ENCODE peak calls at places on chromosomes 11 and 22, in nine cellular contexts. One of them, this sample, is unnamed.

GRCh38 chr11:12569499-12570040 is 104.7 kb upstream of the TEAD1 start:
- DNase-seq in choroid plexus epithelial cell: peak; percentile 11
- DNase-seq in left lung: no peak
- DNase-seq in Panc1: no peak
- DNase-seq in A549: peak; percentile 9
- DNase-seq in Peyer's patch: no peak
- DNase-seq in upper lobe of right lung: no peak
- DNase-seq in body of pancreas: no peak
- DNase-seq in tibial artery: no peak
- DNase-seq in this sample: no peak

GRCh38 chr22:49451070-49451840 is 376.4 kb downstream of the BRD1 start:
- DNase-seq in choroid plexus epithelial cell: no peak
- DNase-seq in left lung: no peak
- DNase-seq in Panc1: no peak
- DNase-seq in A549: no peak
- DNase-seq in Peyer's patch: no peak
- DNase-seq in upper lobe of right lung: peak; percentile 39
- DNase-seq in body of pancreas: no peak
- DNase-seq in tibial artery: no peak
- DNase-seq in this sample: no peak

GRCh38 chr22:42688241-42688913 is 32.3 kb downstream of the A4GALT start:
- DNase-seq in choroid plexus epithelial cell: peak; percentile 96
- DNase-seq in left lung: peak; percentile 83
- DNase-seq in Panc1: no peak
- DNase-seq in A549: peak; percentile 65
- DNase-seq in Peyer's patch: peak; percentile 39
- DNase-seq in upper lobe of right lung: peak; percentile 85
- DNase-seq in body of pancreas: peak; percentile 74
- DNase-seq in tibial artery: peak; percentile 98
- DNase-seq in this sample: peak; percentile 92

GRCh38 chr22:50247748-50248147 is 2.9 kb upstream of the TUBGCP6 start:
- DNase-seq in choroid plexus epithelial cell: peak; percentile 80
- DNase-seq in left lung: no peak
- DNase-seq in Panc1: no peak
- DNase-seq in A549: peak; percentile 54
- DNase-seq in Peyer's patch: peak; percentile 66
- DNase-seq in upper lobe of right lung: no peak
- DNase-seq in body of pancreas: peak; percentile 50
- DNase-seq in tibial artery: no peak
- DNase-seq in this sample: peak; percentile 78

GRCh38 chr11:75625970-75626691 is 42.7 kb downstream of the MAP6 start:
- DNase-seq in choroid plexus epithelial cell: peak; percentile 78
- DNase-seq in left lung: no peak
- DNase-seq in Panc1: no peak
- DNase-seq in A549: peak; percentile 17
- DNase-seq in Peyer's patch: no peak
- DNase-seq in upper lobe of right lung: no peak
- DNase-seq in body of pancreas: no peak
- DNase-seq in tibial artery: no peak
- DNase-seq in this sample: peak; percentile 78

GRCh38 chr11:65298655-65299179 is 15.9 kb upstream of the CDC42EP2 start:
- DNase-seq in choroid plexus epithelial cell: peak; percentile 50
- DNase-seq in left lung: no peak
- DNase-seq in Panc1: no peak
- DNase-seq in A549: no peak
- DNase-seq in Peyer's patch: no peak
- DNase-seq in upper lobe of right lung: no peak
- DNase-seq in body of pancreas: no peak
- DNase-seq in tibial artery: peak; percentile 80
- DNase-seq in this sample: no peak

GRCh38 chr11:123060265-123061000 is 1.5 kb downstream of the HSPA8 start:
- DNase-seq in choroid plexus epithelial cell: no peak
- DNase-seq in left lung: no peak
- DNase-seq in Panc1: no peak
- DNase-seq in A549: no peak
- DNase-seq in Peyer's patch: no peak
- DNase-seq in upper lobe of right lung: no peak
- DNase-seq in body of pancreas: no peak
- DNase-seq in tibial artery: no peak
- DNase-seq in this sample: no peak

GRCh38 chr22:23418159-23418788 is 161.8 kb downstream of the IGLL1 start:
- DNase-seq in choroid plexus epithelial cell: no peak
- DNase-seq in left lung: peak; percentile 38
- DNase-seq in Panc1: no peak
- DNase-seq in A549: no peak
- DNase-seq in Peyer's patch: no peak
- DNase-seq in upper lobe of right lung: no peak
- DNase-seq in body of pancreas: no peak
- DNase-seq in tibial artery: no peak
- DNase-seq in this sample: no peak

GRCh38 chr11:120153221-120153620 is 15.3 kb upstream of the TRIM29 start:
- DNase-seq in choroid plexus epithelial cell: no peak
- DNase-seq in left lung: no peak
- DNase-seq in Panc1: no peak
- DNase-seq in A549: no peak
- DNase-seq in Peyer's patch: no peak
- DNase-seq in upper lobe of right lung: no peak
- DNase-seq in body of pancreas: no peak
- DNase-seq in tibial artery: no peak
- DNase-seq in this sample: peak; percentile 91

GRCh38 chr22:38125038-38125610 is 14.6 kb upstream of the BAIAP2L2 start:
- DNase-seq in choroid plexus epithelial cell: no peak
- DNase-seq in left lung: no peak
- DNase-seq in Panc1: no peak
- DNase-seq in A549: no peak
- DNase-seq in Peyer's patch: no peak
- DNase-seq in upper lobe of right lung: no peak
- DNase-seq in body of pancreas: no peak
- DNase-seq in tibial artery: no peak
- DNase-seq in this sample: no peak
- H3K4me3 ChIP-seq in choroid plexus epithelial cell: no peak overlapping the region
- H3K4me3 ChIP-seq in left lung: no peak overlapping the region
- H3K4me3 ChIP-seq in Panc1: no peak overlapping the region
- H3K4me3 ChIP-seq in A549: no peak overlapping the region
- H3K4me3 ChIP-seq in Peyer's patch: no peak overlapping the region
- H3K4me3 ChIP-seq in upper lobe of right lung: no peak overlapping the region
- H3K4me3 ChIP-seq in body of pancreas: no peak overlapping the region
- H3K4me3 ChIP-seq in tibial artery: no peak overlapping the region
- H3K4me3 ChIP-seq in this sample: no peak overlapping the region

DNA sequence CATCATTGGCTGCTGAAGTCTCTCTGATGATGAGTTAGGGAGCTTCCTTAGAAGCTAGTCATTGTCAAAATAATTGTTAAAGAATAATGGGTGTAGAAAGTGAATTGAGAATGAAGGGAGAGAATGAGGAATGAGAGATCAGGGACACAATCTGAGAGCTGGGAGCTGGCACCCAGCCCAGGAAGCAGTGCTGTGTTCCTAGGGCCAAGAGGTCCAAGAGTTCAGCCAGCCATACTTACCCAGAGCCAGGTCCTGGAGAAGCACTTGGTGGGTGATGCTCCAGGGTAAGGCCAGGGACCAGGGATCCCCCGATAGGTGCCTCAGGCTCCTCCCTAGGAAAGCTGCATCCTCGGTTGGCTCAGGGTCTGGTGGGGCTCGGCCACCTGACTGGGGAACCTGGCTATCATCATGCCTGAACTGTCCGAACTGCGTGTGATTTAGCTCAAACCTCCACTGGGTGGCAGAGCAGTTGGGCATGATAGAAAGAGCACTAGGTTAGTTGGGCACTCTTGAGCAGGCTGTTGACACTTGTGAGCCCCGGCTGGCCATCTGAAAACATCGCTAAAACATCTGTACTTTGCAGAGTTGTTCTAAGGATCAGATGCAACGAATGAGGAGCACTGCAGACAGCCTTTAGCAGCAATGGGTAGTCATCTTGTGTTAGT is 123.9 kb upstream of the NCAM1 start:
- DNase-seq in choroid plexus epithelial cell: peak; percentile 2
- DNase-seq in left lung: no peak
- DNase-seq in Panc1: no peak
- DNase-seq in A549: peak; percentile 7
- DNase-seq in Peyer's patch: no peak
- DNase-seq in upper lobe of right lung: no peak
- DNase-seq in body of pancreas: no peak
- DNase-seq in tibial artery: no peak
- DNase-seq in this sample: no peak
- TF ChIP-seq CTCF in choroid plexus epithelial cell: no peak
- TF ChIP-seq CTCF in left lung: no peak
- TF ChIP-seq CTCF in Panc1: peak; percentile 35
- TF ChIP-seq CTCF in A549: no peak
- TF ChIP-seq CTCF in Peyer's patch: no peak
- TF ChIP-seq CTCF in upper lobe of right lung: no peak
- TF ChIP-seq CTCF in body of pancreas: no peak
- TF ChIP-seq CTCF in tibial artery: no peak
- TF ChIP-seq CTCF in this sample: no peak

GRCh38 chr11:61555978-61556377 is 24.9 kb downstream of the SYT7 start:
- DNase-seq in choroid plexus epithelial cell: no peak
- DNase-seq in left lung: peak; percentile 77
- DNase-seq in Panc1: no peak
- DNase-seq in A549: no peak
- DNase-seq in Peyer's patch: no peak
- DNase-seq in upper lobe of right lung: no peak
- DNase-seq in body of pancreas: no peak
- DNase-seq in tibial artery: no peak
- DNase-seq in this sample: no peak
- H3K4me3 ChIP-seq in choroid plexus epithelial cell: no peak overlapping the region
- H3K4me3 ChIP-seq in left lung: no peak overlapping the region
- H3K4me3 ChIP-seq in Panc1: no peak overlapping the region
- H3K4me3 ChIP-seq in A549: no peak overlapping the region
- H3K4me3 ChIP-seq in Peyer's patch: no peak overlapping the region
- H3K4me3 ChIP-seq in upper lobe of right lung: no peak overlapping the region
- H3K4me3 ChIP-seq in body of pancreas: no peak overlapping the region
- H3K4me3 ChIP-seq in tibial artery: no peak overlapping the region
- H3K4me3 ChIP-seq in this sample: no peak overlapping the region

GRCh38 chr11:5929984-5930383 is 12.1 kb upstream of the OR56A3 start:
- DNase-seq in choroid plexus epithelial cell: no peak
- DNase-seq in left lung: no peak
- DNase-seq in Panc1: no peak
- DNase-seq in A549: no peak
- DNase-seq in Peyer's patch: no peak
- DNase-seq in upper lobe of right lung: no peak
- DNase-seq in body of pancreas: no peak
- DNase-seq in tibial artery: no peak
- DNase-seq in this sample: no peak

GRCh38 chr11:5931061-5931460 is 11.0 kb upstream of the OR56A3 start:
- DNase-seq in choroid plexus epithelial cell: no peak
- DNase-seq in left lung: no peak
- DNase-seq in Panc1: no peak
- DNase-seq in A549: no peak
- DNase-seq in Peyer's patch: no peak
- DNase-seq in upper lobe of right lung: no peak
- DNase-seq in body of pancreas: no peak
- DNase-seq in tibial artery: no peak
- DNase-seq in this sample: no peak

GRCh38 chr11:5932671-5933070 is 9.4 kb upstream of the OR56A3 start:
- DNase-seq in choroid plexus epithelial cell: no peak
- DNase-seq in left lung: no peak
- DNase-seq in Panc1: no peak
- DNase-seq in A549: no peak
- DNase-seq in Peyer's patch: no peak
- DNase-seq in upper lobe of right lung: no peak
- DNase-seq in body of pancreas: no peak
- DNase-seq in tibial artery: no peak
- DNase-seq in this sample: no peak

GRCh38 chr11:5930614-5931013 is 11.4 kb upstream of the OR56A3 start:
- DNase-seq in choroid plexus epithelial cell: no peak
- DNase-seq in left lung: no peak
- DNase-seq in Panc1: no peak
- DNase-seq in A549: no peak
- DNase-seq in Peyer's patch: no peak
- DNase-seq in upper lobe of right lung: no peak
- DNase-seq in body of pancreas: no peak
- DNase-seq in tibial artery: no peak
- DNase-seq in this sample: no peak

GRCh38 chr11:5933116-5933515 is 8.9 kb upstream of the OR56A3 start:
- DNase-seq in choroid plexus epithelial cell: no peak
- DNase-seq in left lung: no peak
- DNase-seq in Panc1: no peak
- DNase-seq in A549: no peak
- DNase-seq in Peyer's patch: no peak
- DNase-seq in upper lobe of right lung: no peak
- DNase-seq in body of pancreas: no peak
- DNase-seq in tibial artery: no peak
- DNase-seq in this sample: no peak
- TF ChIP-seq CTCF in choroid plexus epithelial cell: no peak
- TF ChIP-seq CTCF in left lung: no peak
- TF ChIP-seq CTCF in Panc1: no peak
- TF ChIP-seq CTCF in A549: no peak
- TF ChIP-seq CTCF in Peyer's patch: no peak
- TF ChIP-seq CTCF in upper lobe of right lung: no peak
- TF ChIP-seq CTCF in body of pancreas: no peak
- TF ChIP-seq CTCF in tibial artery: no peak
- TF ChIP-seq CTCF in this sample: no peak

GRCh38 chr11:77436969-77437368 is 36.9 kb downstream of the PAK1 start:
- DNase-seq in choroid plexus epithelial cell: no peak
- DNase-seq in left lung: no peak
- DNase-seq in Panc1: no peak
- DNase-seq in A549: no peak
- DNase-seq in Peyer's patch: no peak
- DNase-seq in upper lobe of right lung: no peak
- DNase-seq in body of pancreas: no peak
- DNase-seq in tibial artery: no peak
- DNase-seq in this sample: no peak

GRCh38 chr11:77435972-77436371 is 37.9 kb downstream of the PAK1 start:
- DNase-seq in choroid plexus epithelial cell: no peak
- DNase-seq in left lung: no peak
- DNase-seq in Panc1: no peak
- DNase-seq in A549: no peak
- DNase-seq in Peyer's patch: no peak
- DNase-seq in upper lobe of right lung: no peak
- DNase-seq in body of pancreas: no peak
- DNase-seq in tibial artery: no peak
- DNase-seq in this sample: no peak

GRCh38 chr11:77436501-77436900 is 37.4 kb downstream of the PAK1 start:
- DNase-seq in choroid plexus epithelial cell: no peak
- DNase-seq in left lung: no peak
- DNase-seq in Panc1: no peak
- DNase-seq in A549: no peak
- DNase-seq in Peyer's patch: no peak
- DNase-seq in upper lobe of right lung: no peak
- DNase-seq in body of pancreas: no peak
- DNase-seq in tibial artery: no peak
- DNase-seq in this sample: no peak

GRCh38 chr11:77428598-77428997 is 45.3 kb downstream of the PAK1 start:
- DNase-seq in choroid plexus epithelial cell: no peak
- DNase-seq in left lung: no peak
- DNase-seq in Panc1: no peak
- DNase-seq in A549: no peak
- DNase-seq in Peyer's patch: no peak
- DNase-seq in upper lobe of right lung: no peak
- DNase-seq in body of pancreas: no peak
- DNase-seq in tibial artery: no peak
- DNase-seq in this sample: no peak

DNA sequence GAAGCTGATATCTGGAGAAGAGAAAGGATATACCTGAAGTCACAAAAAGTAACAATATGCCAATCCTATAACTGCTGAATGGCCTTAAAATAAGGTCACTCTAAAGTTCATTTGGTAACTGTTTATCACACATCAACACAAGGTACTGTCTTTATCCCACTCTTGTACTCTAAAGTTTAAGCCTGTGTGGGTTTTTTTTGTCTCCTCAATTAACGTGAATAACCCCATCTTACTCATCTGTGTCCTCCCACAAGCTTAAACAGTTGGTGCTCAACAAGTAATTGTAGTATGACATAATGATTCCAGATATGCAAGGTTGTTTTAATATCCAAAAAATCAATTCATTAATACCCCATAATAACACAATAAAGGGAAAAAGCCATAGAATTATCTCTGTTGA is 42.1 kb downstream of the PAK1 start:
- DNase-seq in choroid plexus epithelial cell: no peak
- DNase-seq in left lung: no peak
- DNase-seq in Panc1: no peak
- DNase-seq in A549: no peak
- DNase-seq in Peyer's patch: no peak
- DNase-seq in upper lobe of right lung: no peak
- DNase-seq in body of pancreas: no peak
- DNase-seq in tibial artery: no peak
- DNase-seq in this sample: no peak
- H3K4me3 ChIP-seq in choroid plexus epithelial cell: no peak overlapping the region
- H3K4me3 ChIP-seq in left lung: no peak overlapping the region
- H3K4me3 ChIP-seq in Panc1: no peak overlapping the region
- H3K4me3 ChIP-seq in A549: no peak overlapping the region
- H3K4me3 ChIP-seq in Peyer's patch: no peak overlapping the region
- H3K4me3 ChIP-seq in upper lobe of right lung: no peak overlapping the region
- H3K4me3 ChIP-seq in body of pancreas: no peak overlapping the region
- H3K4me3 ChIP-seq in tibial artery: no peak overlapping the region
- H3K4me3 ChIP-seq in this sample: no peak overlapping the region